ENCODE peak calls at places on chromosome 4, in six cellular contexts. K, G, Q, P, A and L are unnamed samples.
A peak's percentile ranks its signal among the peaks of the same experiment; 100 is the strongest.

GRCh38 chr4:137853424-137853823 is 321.1 kb upstream of the PCDH18 start:
- DNase-seq in K (no peak), G (no peak), Q (no peak), P (no peak), A (no peak), L (no peak)

GRCh38 chr4:34183916-34184315 is 2060.4 kb downstream of the ARAP2 start:
- DNase-seq in K (no peak), G (no peak), Q (no peak), P (no peak), A (no peak), L (no peak)

GRCh38 chr4:84596826-84597225 is 13.9 kb downstream of the CDS1 start:
- DNase-seq in K (no peak), G (no peak), Q (no peak), P (no peak), A (no peak), L (no peak)

GRCh38 chr4:157172011-157172410 is 48.5 kb upstream of the GRIA2 start:
- DNase-seq in K (no peak), G (no peak), Q (no peak), P (no peak), A (peak; percentile 33), L (no peak)

GRCh38 chr4:1418494-1419285 is 12.4 kb upstream of the NKX1-1 start:
- DNase-seq in K (no peak), G (no peak), Q (peak; percentile 5), P (no peak), A (no peak), L (peak; percentile 54)

GRCh38 chr4:76434901-76435688 is at the start of gene SHROOM3:
- DNase-seq in K (peak; percentile 64), G (peak; percentile 67), Q (no peak), P (no peak), A (peak; percentile 54), L (no peak)

GRCh38 chr4:81499840-81500239 is 28.1 kb upstream of the RASGEF1B start:
- DNase-seq in K (peak; percentile 54), G (no peak), Q (no peak), P (no peak), A (no peak), L (no peak)

GRCh38 chr4:84418032-84418709 is 80.9 kb downstream of the NKX6-1 start:
- DNase-seq in K (no peak), G (no peak), Q (no peak), P (no peak), A (no peak), L (no peak)

GRCh38 chr4:94277539-94277938 is 65.1 kb downstream of the HPGDS start:
- DNase-seq in K (no peak), G (no peak), Q (no peak), P (no peak), A (no peak), L (no peak)

GRCh38 chr4:161629694-161630441 is 533.9 kb downstream of the FSTL5 start:
- DNase-seq in K (no peak), G (no peak), Q (no peak), P (no peak), A (no peak), L (no peak)

GRCh38 chr4:3911252-3911856 is 145.2 kb downstream of the ADRA2C start:
- DNase-seq in K (no peak), G (no peak), Q (no peak), P (no peak), A (no peak), L (no peak)

GRCh38 chr4:185665655-185666054 is 130.3 kb upstream of the PDLIM3 start:
- DNase-seq in K (peak; percentile 46), G (no peak), Q (no peak), P (no peak), A (no peak), L (no peak)

GRCh38 chr4:21628116-21628515 is 320.5 kb downstream of the KCNIP4 start:
- DNase-seq in K (no peak), G (no peak), Q (no peak), P (no peak), A (no peak), L (no peak)

GRCh38 chr4:100736651-100737450 is 219.0 kb upstream of the EMCN start:
- DNase-seq in K (no peak), G (peak; percentile 27), Q (no peak), P (no peak), A (peak; percentile 90), L (no peak)

GRCh38 chr4:100742045-100742444 is 224.2 kb upstream of the EMCN start:
- DNase-seq in K (no peak), G (peak; percentile 25), Q (no peak), P (no peak), A (peak; percentile 67), L (no peak)

DNA sequence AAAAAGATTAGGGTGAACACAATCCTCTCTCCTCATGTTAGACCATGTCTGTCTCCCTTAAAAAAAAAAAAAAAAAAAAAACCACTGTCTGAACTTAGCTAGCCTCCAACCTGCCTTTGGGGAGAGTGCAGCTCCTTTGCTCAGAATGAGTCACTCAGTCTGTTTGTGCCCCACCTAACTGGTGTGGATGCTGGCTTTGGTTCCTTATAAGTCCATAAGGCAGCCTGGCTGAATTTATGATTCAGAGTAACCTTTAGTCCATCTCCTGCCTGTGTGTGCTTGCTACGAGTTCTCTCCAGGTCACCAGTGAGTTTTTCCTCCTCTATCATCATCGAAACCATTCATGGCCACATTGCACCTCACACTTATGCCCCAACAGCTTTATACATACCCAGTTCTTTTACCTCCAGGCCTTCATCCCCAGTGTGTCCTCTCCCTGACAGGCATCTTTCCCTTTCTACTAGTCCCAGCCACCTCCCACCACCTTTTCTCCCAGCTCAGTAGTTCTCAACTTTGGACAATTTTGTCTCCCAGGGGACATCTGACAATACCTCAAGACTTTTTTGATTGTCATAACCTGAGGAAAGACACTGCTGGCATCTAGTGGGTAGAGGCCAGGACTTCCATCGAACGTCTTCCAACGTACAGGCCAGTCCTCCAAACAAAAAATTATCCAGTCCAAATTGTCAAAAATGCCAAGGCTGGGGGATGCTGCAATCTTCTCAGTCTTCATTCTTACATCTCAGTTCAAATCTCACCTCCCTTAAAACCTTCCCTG is 220.8 kb upstream of the EMCN start:
- DNase-seq in K (no peak), G (no peak), Q (no peak), P (no peak), A (peak; percentile 95), L (no peak)
- H3K36me3 ChIP-seq in K (no peaks in the 10 kb centered on the region), G (no peaks in the 10 kb centered on the region), Q (no peaks in the 10 kb centered on the region), P (no peaks in the 10 kb centered on the region), A (no peaks in the 10 kb centered on the region), L (no peaks in the 10 kb centered on the region)

DNA sequence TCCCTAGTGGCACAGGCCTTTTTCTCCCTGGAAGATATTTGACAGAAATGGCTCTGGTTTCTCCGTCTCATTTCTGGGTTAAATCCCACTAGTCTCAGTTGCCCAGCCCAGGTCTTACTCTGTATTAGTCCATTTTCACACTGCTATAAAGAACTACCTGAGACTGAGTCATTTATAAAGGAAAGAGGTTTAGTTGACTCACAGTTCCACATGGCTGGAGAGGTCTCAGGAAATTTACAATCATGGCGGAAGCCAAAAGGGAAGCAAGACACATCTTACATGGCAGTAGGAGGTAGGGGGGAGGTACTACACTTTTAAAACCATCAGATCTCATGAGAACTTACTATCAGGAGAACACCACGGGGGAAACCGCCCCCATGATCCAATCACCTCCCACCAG is 81.9 kb downstream of the FHDC1 start:
- DNase-seq in K (no peak), G (no peak), Q (no peak), P (no peak), A (no peak), L (no peak)
- H3K27ac ChIP-seq in K (no peak overlapping the region), G (no peak overlapping the region), Q (no peak overlapping the region), P (no peak overlapping the region), A (no peak overlapping the region), L (no peak overlapping the region)

DNA sequence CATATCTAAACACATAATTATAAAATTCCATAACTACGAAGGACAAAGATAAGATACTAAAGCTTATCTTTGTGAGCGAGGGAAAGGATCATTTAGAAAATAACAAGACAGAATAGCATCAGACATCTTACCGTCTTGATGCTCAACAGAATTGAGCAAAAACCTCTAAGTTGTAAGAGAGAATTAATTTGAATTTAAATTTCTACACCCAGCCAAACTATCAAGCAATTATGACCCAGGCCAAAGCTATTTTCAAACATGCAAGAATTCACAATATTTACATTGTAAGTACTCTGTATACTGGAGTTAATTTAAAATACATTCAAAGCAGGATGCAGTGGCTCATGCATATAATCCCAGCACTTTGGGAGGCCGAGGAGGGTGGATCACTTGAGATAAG is 16.5 kb downstream of the CLOCK start:
- DNase-seq in K (no peak), G (no peak), Q (no peak), P (no peak), A (no peak), L (no peak)
- H3K36me3 ChIP-seq in K (peaks cover 4% of the 10 kb centered on the region), G (no peaks in the 10 kb centered on the region), Q (no peaks in the 10 kb centered on the region), P (no peaks in the 10 kb centered on the region), A (no peaks in the 10 kb centered on the region), L (no peaks in the 10 kb centered on the region)

GRCh38 chr4:10671750-10672149 is 12.8 kb downstream of the CLNK start:
- DNase-seq in K (no peak), G (peak; percentile 19), Q (no peak), P (no peak), A (no peak), L (no peak)
- H3K27ac ChIP-seq in K (no peak overlapping the region), G (peak overlapping the region; percentile 86), Q (no peak overlapping the region), P (no peak overlapping the region), A (no peak overlapping the region), L (peak overlapping the region; percentile 27)